ENCODE peak calls at places on chromosomes 13 and 19, in five cellular contexts. J is testis, R is GM03348, A is EH, N is NT2/D1. C is an unnamed sample.

GRCh38 chr13:29543230-29544215 is 52.0 kb downstream of the SLC7A1 start:
- DNase-seq in J (no peak), R (no peak), A (peak), N (no peak), C (no peak)

GRCh38 chr13:90882551-90882950 is 464.9 kb upstream of the MIR17HG start:
- DNase-seq in J (no peak), R (no peak), A (no peak), N (no peak), C (no peak)

GRCh38 chr19:34236035-34236793 is 18.1 kb upstream of the GARRE1 start:
- DNase-seq in J (peak), R (peak), A (peak), N (no peak), C (no peak)

GRCh38 chr19:24054044-24054935 is 32.7 kb upstream of the ZNF254 start:
- DNase-seq in J (no peak), R (peak), A (peak), N (no peak), C (no peak)

GRCh38 chr13:33128134-33128533 is 111.9 kb downstream of the KL start:
- DNase-seq in J (no peak), R (no peak), A (no peak), N (no peak), C (no peak)

GRCh38 chr13:111279253-111279652 is 41.2 kb upstream of the TEX29 start:
- DNase-seq in J (no peak), R (no peak), A (no peak), N (no peak), C (no peak)

GRCh38 chr19:29517946-29518345 is 7.8 kb upstream of the VSTM2B start:
- DNase-seq in J (no peak), R (no peak), A (no peak), N (no peak), C (no peak)

GRCh38 chr13:73598021-73598712 is 536.0 kb downstream of the KLF12 start:
- DNase-seq in J (no peak), R (no peak), A (peak), N (no peak), C (no peak)

GRCh38 chr13:79966502-79966901 is 374.4 kb downstream of the SPRY2 start:
- DNase-seq in J (no peak), R (no peak), A (peak), N (peak), C (no peak)

GRCh38 chr13:46160474-46161066 is 21.4 kb downstream of the LCP1 start:
- DNase-seq in J (no peak), R (peak), A (peak), N (peak), C (no peak)

GRCh38 chr13:110344320-110344719 is 37.2 kb downstream of the COL4A2 start:
- DNase-seq in J (no peak), R (no peak), A (no peak), N (no peak), C (no peak)

GRCh38 chr13:103862525-103862924 is 796.3 kb upstream of the SLC10A2 start:
- DNase-seq in J (no peak), R (no peak), A (no peak), N (no peak), C (no peak)

GRCh38 chr19:52248256-52248655 is 21.1 kb upstream of the ZNF766 start:
- DNase-seq in J (peak), R (peak), A (peak), N (no peak), C (peak)

GRCh38 chr13:30725331-30726085 is 9.8 kb upstream of the ALOX5AP start:
- DNase-seq in J (no peak), R (no peak), A (no peak), N (no peak), C (no peak)

C was measured in thyroid gland.